ENCODE peak calls at places on chromosomes 16 and 17, in eight cellular contexts. I is brain microvascular endothelial cell; F is DMS 273 treated with DMSO at 0.1 percent for 48 hours; Y is effector CD4-positive, alpha-beta T cell; E is lung; C is amniotic epithelial cell; P is iPS DF 19.7; B is HCEC 1CT. G is an unnamed sample.
A peak's percentile ranks its signal among the peaks of the same experiment; 100 is the strongest.

GRCh38 chr17:55668581-55668980 is 54.1 kb downstream of the TMEM100 start:
- DNase-seq in I (no peak), C (no peak), P (no peak), B (no peak), E (no peak), F (no peak), Y (no peak), G (no peak)

GRCh38 chr16:66751992-66752322 is 548 bp upstream of the DYNC1LI2 start:
- DNase-seq in E (no peak), P (no peak), B (no peak), C (no peak), F (no peak), I (no peak), Y (no peak), G (no peak)

GRCh38 chr16:78184554-78185183 is 85.2 kb downstream of the WWOX start:
- DNase-seq in P (no peak), I (peak; percentile 30), Y (no peak), C (no peak), E (no peak), B (peak; percentile 70), F (no peak), G (no peak)

GRCh38 chr17:39573447-39574298 is 34.0 kb downstream of the NEUROD2 start:
- DNase-seq in P (no peak), E (peak; percentile 67), C (peak; percentile 63), Y (no peak), F (no peak), B (peak; percentile 59), I (peak; percentile 38), G (no peak)

GRCh38 chr16:69508033-69508432 is 57.7 kb upstream of the NFAT5 start:
- DNase-seq in C (no peak), I (no peak), P (no peak), F (no peak), Y (no peak), E (no peak), B (no peak), G (no peak)

GRCh38 chr17:71828182-71828596 is 292.6 kb upstream of the SOX9 start:
- DNase-seq in B (no peak), P (peak; percentile 98), F (no peak), E (no peak), C (no peak), I (peak; percentile 15), Y (no peak), G (no peak)

GRCh38 chr16:84548971-84549844 is 44.7 kb upstream of the MEAK7 start:
- DNase-seq in E (no peak), F (no peak), C (no peak), Y (peak; percentile 26), P (no peak), B (no peak), I (no peak), G (peak; percentile 39)

GRCh38 chr17:29571883-29572681 is 3.6 kb downstream of the TP53I13 start:
- DNase-seq in F (no peak), C (no peak), B (no peak), I (no peak), P (no peak), E (no peak), Y (no peak), G (no peak)

GRCh38 chr17:15999974-16000827 is 577 bp downstream of the TTC19 start:
- DNase-seq in P (no peak), F (no peak), I (peak; percentile 20), Y (no peak), C (peak; percentile 25), B (peak; percentile 24), E (no peak), G (no peak)

GRCh38 chr16:3143189-3143588 is 8.4 kb downstream of the ZNF213 start:
- DNase-seq in P (no peak), C (no peak), B (no peak), E (no peak), Y (no peak), F (no peak), I (no peak), G (no peak)

GRCh38 chr17:50371526-50371925 is 1.5 kb downstream of the MRPL27 start:
- DNase-seq in B (no peak), C (no peak), F (no peak), I (no peak), E (no peak), Y (no peak), P (no peak), G (no peak)

G was measured in effector memory CD8-positive, alpha-beta T cell.